ENCODE peak calls at places on chromosome 19, in seven cellular contexts. One of them, this sample, is unnamed.

GRCh38 chr19:37941820-37942515 is 35.0 kb downstream of the SIPA1L3 start:
- DNase-seq in prostate gland: no peak
- DNase-seq in breast epithelium: no peak
- DNase-seq in upper lobe of left lung: no peak
- DNase-seq in stomach: no peak
- DNase-seq in HCT116: no peak
- DNase-seq in sigmoid colon: no peak
- DNase-seq in this sample: no peak

GRCh38 chr19:53511933-53512374 is 26.0 kb upstream of the ZNF331 start:
- DNase-seq in upper lobe of left lung: peak; percentile 43
- DNase-seq in HCT116: peak; percentile 7
- DNase-seq in stomach: peak; percentile 64
- DNase-seq in sigmoid colon: peak; percentile 74
- DNase-seq in breast epithelium: peak; percentile 58
- DNase-seq in prostate gland: peak; percentile 60
- DNase-seq in this sample: peak; percentile 20

GRCh38 chr19:29449371-29449770 is 76.4 kb upstream of the VSTM2B start:
- DNase-seq in stomach: no peak
- DNase-seq in upper lobe of left lung: no peak
- DNase-seq in HCT116: no peak
- DNase-seq in sigmoid colon: no peak
- DNase-seq in breast epithelium: no peak
- DNase-seq in prostate gland: peak; percentile 2
- DNase-seq in this sample: no peak

GRCh38 chr19:7888145-7888825 is at the start of gene LRRC8E:
- DNase-seq in breast epithelium: peak; percentile 74
- DNase-seq in HCT116: no peak
- DNase-seq in upper lobe of left lung: peak; percentile 94
- DNase-seq in prostate gland: peak; percentile 46
- DNase-seq in stomach: peak; percentile 79
- DNase-seq in sigmoid colon: no peak
- DNase-seq in this sample: no peak

GRCh38 chr19:4375620-4376228 is 24.6 kb downstream of the SH3GL1 start:
- DNase-seq in stomach: no peak
- DNase-seq in HCT116: no peak
- DNase-seq in upper lobe of left lung: no peak
- DNase-seq in breast epithelium: no peak
- DNase-seq in prostate gland: no peak
- DNase-seq in sigmoid colon: peak; percentile 69
- DNase-seq in this sample: no peak

GRCh38 chr19:48805452-48805851 is 5.4 kb downstream of the BCAT2 start:
- DNase-seq in breast epithelium: no peak
- DNase-seq in upper lobe of left lung: no peak
- DNase-seq in HCT116: no peak
- DNase-seq in sigmoid colon: no peak
- DNase-seq in prostate gland: no peak
- DNase-seq in stomach: no peak
- DNase-seq in this sample: no peak

GRCh38 chr19:42216653-42217521 is 590 bp downstream of the DEDD2 start:
- DNase-seq in breast epithelium: peak; percentile 60
- DNase-seq in stomach: peak; percentile 51
- DNase-seq in HCT116: no peak
- DNase-seq in sigmoid colon: peak; percentile 78
- DNase-seq in prostate gland: no peak
- DNase-seq in upper lobe of left lung: peak; percentile 90
- DNase-seq in this sample: no peak

GRCh38 chr19:29804493-29804892 is 7.3 kb upstream of the CCNE1 start:
- DNase-seq in HCT116: no peak
- DNase-seq in upper lobe of left lung: no peak
- DNase-seq in sigmoid colon: no peak
- DNase-seq in stomach: no peak
- DNase-seq in prostate gland: no peak
- DNase-seq in breast epithelium: no peak
- DNase-seq in this sample: no peak

GRCh38 chr19:17061691-17062090 is 13.6 kb downstream of the HAUS8 start:
- DNase-seq in sigmoid colon: no peak
- DNase-seq in upper lobe of left lung: no peak
- DNase-seq in breast epithelium: no peak
- DNase-seq in stomach: no peak
- DNase-seq in prostate gland: no peak
- DNase-seq in HCT116: no peak
- DNase-seq in this sample: no peak

GRCh38 chr19:48906324-48906723 is 6.2 kb downstream of the NUCB1 start:
- DNase-seq in HCT116: no peak
- DNase-seq in prostate gland: no peak
- DNase-seq in sigmoid colon: no peak
- DNase-seq in stomach: no peak
- DNase-seq in breast epithelium: no peak
- DNase-seq in upper lobe of left lung: no peak
- DNase-seq in this sample: no peak

GRCh38 chr19:17889609-17890214 is 18.0 kb downstream of the SLC5A5 start:
- DNase-seq in upper lobe of left lung: no peak
- DNase-seq in prostate gland: no peak
- DNase-seq in breast epithelium: no peak
- DNase-seq in HCT116: no peak
- DNase-seq in stomach: no peak
- DNase-seq in sigmoid colon: no peak
- DNase-seq in this sample: no peak

GRCh38 chr19:58118979-58119733 is 21.1 kb upstream of the ZSCAN18 start:
- DNase-seq in stomach: no peak
- DNase-seq in upper lobe of left lung: no peak
- DNase-seq in HCT116: no peak
- DNase-seq in breast epithelium: no peak
- DNase-seq in sigmoid colon: no peak
- DNase-seq in prostate gland: no peak
- DNase-seq in this sample: no peak

GRCh38 chr19:53977429-53977990 is 13.9 kb upstream of the CACNG6 start:
- DNase-seq in prostate gland: peak; percentile 66
- DNase-seq in sigmoid colon: peak; percentile 87
- DNase-seq in stomach: peak; percentile 69
- DNase-seq in breast epithelium: no peak
- DNase-seq in upper lobe of left lung: no peak
- DNase-seq in HCT116: peak; percentile 70
- DNase-seq in this sample: peak; percentile 81

GRCh38 chr19:33702606-33703437 is 81.1 kb downstream of the CHST8 start:
- DNase-seq in prostate gland: no peak
- DNase-seq in breast epithelium: no peak
- DNase-seq in HCT116: no peak
- DNase-seq in stomach: no peak
- DNase-seq in upper lobe of left lung: peak; percentile 56
- DNase-seq in sigmoid colon: no peak
- DNase-seq in this sample: no peak

DNA sequence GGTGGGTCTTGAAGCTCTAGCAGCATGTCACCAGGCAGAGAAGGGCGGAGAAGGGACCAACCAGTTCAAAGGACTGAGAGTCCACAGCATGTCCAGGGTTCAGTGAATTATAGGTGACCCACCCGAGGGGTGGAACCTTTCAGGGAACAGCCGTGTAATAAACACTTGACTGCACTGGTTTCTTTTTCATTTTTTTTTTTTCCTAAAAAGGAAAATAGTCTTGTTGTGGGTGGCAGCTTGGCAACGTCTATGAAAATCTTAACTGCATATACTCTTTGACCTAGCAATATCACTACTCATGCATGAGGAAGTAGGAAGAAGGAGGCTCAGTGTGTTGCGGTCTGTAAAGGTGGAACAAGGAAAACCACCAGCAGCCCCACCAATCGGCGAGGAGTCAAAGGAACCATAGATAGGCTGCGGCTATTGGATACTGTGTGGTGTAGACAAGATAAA is 13.0 kb upstream of the MYH14 start:
- DNase-seq in stomach: peak; percentile 60
- DNase-seq in breast epithelium: no peak
- DNase-seq in upper lobe of left lung: no peak
- DNase-seq in prostate gland: no peak
- DNase-seq in HCT116: no peak
- DNase-seq in sigmoid colon: no peak
- DNase-seq in this sample: no peak
- TF ChIP-seq POLR2AphosphoS5 in stomach: peak; percentile 64
- TF ChIP-seq POLR2AphosphoS5 in breast epithelium: no peak
- TF ChIP-seq POLR2AphosphoS5 in upper lobe of left lung: no peak
- TF ChIP-seq POLR2AphosphoS5 in prostate gland: no peak
- TF ChIP-seq POLR2AphosphoS5 in HCT116: no peak
- TF ChIP-seq POLR2AphosphoS5 in sigmoid colon: no peak
- TF ChIP-seq POLR2AphosphoS5 in this sample: no peak

GRCh38 chr19:46945668-46946067 is 74.0 kb upstream of the NPAS1 start:
- DNase-seq in prostate gland: no peak
- DNase-seq in HCT116: no peak
- DNase-seq in breast epithelium: no peak
- DNase-seq in sigmoid colon: no peak
- DNase-seq in upper lobe of left lung: no peak
- DNase-seq in stomach: no peak
- DNase-seq in this sample: no peak

GRCh38 chr19:46946090-46946489 is 73.5 kb upstream of the NPAS1 start:
- DNase-seq in prostate gland: no peak
- DNase-seq in sigmoid colon: no peak
- DNase-seq in upper lobe of left lung: no peak
- DNase-seq in stomach: no peak
- DNase-seq in breast epithelium: no peak
- DNase-seq in HCT116: no peak
- DNase-seq in this sample: no peak

GRCh38 chr19:46946611-46947238 is 72.9 kb upstream of the NPAS1 start:
- DNase-seq in breast epithelium: no peak
- DNase-seq in HCT116: no peak
- DNase-seq in stomach: no peak
- DNase-seq in upper lobe of left lung: no peak
- DNase-seq in prostate gland: no peak
- DNase-seq in sigmoid colon: no peak
- DNase-seq in this sample: no peak

GRCh38 chr19:46944123-46944718 is 75.4 kb upstream of the NPAS1 start:
- DNase-seq in sigmoid colon: no peak
- DNase-seq in upper lobe of left lung: no peak
- DNase-seq in stomach: no peak
- DNase-seq in breast epithelium: no peak
- DNase-seq in prostate gland: no peak
- DNase-seq in HCT116: no peak
- DNase-seq in this sample: no peak

DNA sequence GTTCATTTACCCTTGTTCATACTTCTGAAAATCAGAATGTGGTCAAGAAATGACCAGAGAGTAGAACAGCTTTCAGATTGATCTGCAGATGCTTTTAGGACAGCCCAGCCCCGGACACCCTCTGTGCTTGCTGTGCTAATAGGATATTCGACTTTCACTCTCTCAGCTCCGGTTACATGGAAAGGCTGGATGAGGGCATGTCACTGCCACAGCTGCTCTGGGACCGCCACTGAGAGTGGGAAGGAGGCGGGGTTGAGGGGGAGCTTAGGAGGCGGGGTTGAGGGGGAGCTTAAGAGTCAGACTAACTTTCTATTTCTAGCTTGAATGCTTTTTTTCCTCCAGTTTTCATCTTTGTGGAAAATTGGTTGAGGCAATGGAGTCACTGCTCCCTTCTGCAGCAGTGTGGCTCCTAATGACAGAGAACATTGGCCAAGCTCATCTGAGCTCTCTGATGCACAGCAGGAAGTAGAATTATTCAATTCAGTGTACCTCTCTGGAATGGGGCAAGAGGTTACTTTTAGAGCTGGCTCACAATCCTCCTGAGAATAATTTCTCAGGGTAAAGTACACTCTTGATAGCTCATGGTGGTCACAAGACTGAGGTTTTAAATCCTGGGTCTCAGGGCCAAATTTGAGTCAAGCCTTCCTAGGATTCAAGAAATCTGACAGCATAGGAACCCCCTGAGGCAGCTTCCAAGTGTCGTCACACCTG is 74.6 kb upstream of the NPAS1 start:
- DNase-seq in HCT116: no peak
- DNase-seq in breast epithelium: no peak
- DNase-seq in stomach: no peak
- DNase-seq in upper lobe of left lung: no peak
- DNase-seq in prostate gland: no peak
- DNase-seq in sigmoid colon: peak; percentile 75
- DNase-seq in this sample: no peak
- TF ChIP-seq POLR2AphosphoS5 in HCT116: no peak
- TF ChIP-seq POLR2AphosphoS5 in breast epithelium: no peak
- TF ChIP-seq POLR2AphosphoS5 in stomach: no peak
- TF ChIP-seq POLR2AphosphoS5 in upper lobe of left lung: no peak
- TF ChIP-seq POLR2AphosphoS5 in prostate gland: peak; percentile 14
- TF ChIP-seq POLR2AphosphoS5 in sigmoid colon: no peak
- TF ChIP-seq POLR2AphosphoS5 in this sample: no peak

GRCh38 chr19:12665646-12666304 is 767 bp downstream of the MAN2B1 start:
- DNase-seq in stomach: no peak
- DNase-seq in breast epithelium: no peak
- DNase-seq in upper lobe of left lung: no peak
- DNase-seq in HCT116: no peak
- DNase-seq in prostate gland: no peak
- DNase-seq in sigmoid colon: no peak
- DNase-seq in this sample: no peak

GRCh38 chr19:12664406-12665280 is 1.9 kb downstream of the MAN2B1 start:
- DNase-seq in prostate gland: no peak
- DNase-seq in sigmoid colon: no peak
- DNase-seq in stomach: no peak
- DNase-seq in breast epithelium: no peak
- DNase-seq in upper lobe of left lung: peak; percentile 56
- DNase-seq in HCT116: no peak
- DNase-seq in this sample: no peak

GRCh38 chr19:12666305-12667048 is at the start of the genes MAN2B1 and WDR83:
- DNase-seq in HCT116: no peak
- DNase-seq in upper lobe of left lung: peak; percentile 96
- DNase-seq in prostate gland: peak; percentile 55
- DNase-seq in breast epithelium: peak; percentile 61
- DNase-seq in stomach: peak; percentile 81
- DNase-seq in sigmoid colon: peak; percentile 83
- DNase-seq in this sample: no peak

GRCh38 chr19:12667903-12668302 is 1.3 kb downstream of the WDR83 start:
- DNase-seq in sigmoid colon: no peak
- DNase-seq in stomach: no peak
- DNase-seq in prostate gland: no peak
- DNase-seq in breast epithelium: no peak
- DNase-seq in HCT116: no peak
- DNase-seq in upper lobe of left lung: no peak
- DNase-seq in this sample: no peak

DNA sequence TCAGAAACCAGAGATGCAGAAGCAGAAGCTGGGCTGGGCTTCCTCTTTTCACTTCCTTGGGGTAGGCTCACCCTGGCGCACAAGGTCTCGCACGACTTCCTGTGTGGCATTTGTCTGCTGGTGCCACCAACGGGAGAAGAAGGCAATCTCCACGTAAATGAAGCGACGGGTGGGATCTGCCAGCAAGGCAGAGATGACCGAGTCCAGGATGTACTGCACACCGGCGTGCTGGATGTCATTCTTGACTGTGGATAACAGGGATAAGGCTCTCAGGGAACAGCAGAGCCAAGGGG is 1.3 kb downstream of the MAN2B1 start:
- DNase-seq in breast epithelium: no peak
- DNase-seq in prostate gland: no peak
- DNase-seq in upper lobe of left lung: no peak
- DNase-seq in HCT116: no peak
- DNase-seq in sigmoid colon: no peak
- DNase-seq in stomach: peak; percentile 47
- DNase-seq in this sample: no peak
- TF ChIP-seq POLR2AphosphoS5 in breast epithelium: no peak
- TF ChIP-seq POLR2AphosphoS5 in prostate gland: no peak
- TF ChIP-seq POLR2AphosphoS5 in upper lobe of left lung: no peak
- TF ChIP-seq POLR2AphosphoS5 in HCT116: no peak
- TF ChIP-seq POLR2AphosphoS5 in sigmoid colon: no peak
- TF ChIP-seq POLR2AphosphoS5 in stomach: no peak
- TF ChIP-seq POLR2AphosphoS5 in this sample: no peak

DNA sequence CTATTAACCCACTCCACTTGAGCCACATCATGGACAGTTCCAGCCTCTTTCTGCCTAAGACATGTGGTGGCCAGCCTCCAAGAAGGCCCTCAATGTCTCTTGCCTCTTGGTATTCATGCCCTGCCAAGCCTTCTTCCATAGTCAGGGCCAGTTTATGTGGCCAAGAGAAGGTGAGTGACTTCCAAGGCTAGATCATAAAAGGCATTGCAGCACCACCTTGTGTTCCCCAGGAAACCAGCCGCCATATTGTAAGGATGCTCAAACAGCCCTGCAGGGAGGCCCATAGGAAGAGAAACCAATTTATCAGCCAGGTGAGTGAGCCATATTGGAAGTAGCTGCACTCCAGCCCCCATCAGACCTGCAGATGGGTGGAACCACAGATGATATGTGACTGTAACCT is 12.3 kb upstream of the DNMT1 start:
- DNase-seq in stomach: no peak
- DNase-seq in upper lobe of left lung: no peak
- DNase-seq in prostate gland: no peak
- DNase-seq in breast epithelium: no peak
- DNase-seq in sigmoid colon: no peak
- DNase-seq in HCT116: no peak
- DNase-seq in this sample: no peak
- TF ChIP-seq POLR2AphosphoS5 in stomach: no peak
- TF ChIP-seq POLR2AphosphoS5 in upper lobe of left lung: no peak
- TF ChIP-seq POLR2AphosphoS5 in prostate gland: no peak
- TF ChIP-seq POLR2AphosphoS5 in breast epithelium: no peak
- TF ChIP-seq POLR2AphosphoS5 in sigmoid colon: no peak
- TF ChIP-seq POLR2AphosphoS5 in HCT116: no peak
- TF ChIP-seq POLR2AphosphoS5 in this sample: no peak

This sample was measured in Panc1.